ENCODE peak calls at places on chromosomes 5 and 9, in ten cellular contexts. H, Z, M, U, L, R, I, T, P and N are unnamed samples.

GRCh38 chr9:80285325-80285724 is 713.6 kb downstream of the TLE4 start:
- DNase-seq in H (no peak), Z (no peak), M (no peak), U (no peak), L (no peak), R (no peak), I (peak; percentile 5), T (no peak), P (no peak), N (no peak)

GRCh38 chr5:121199238-121199999 is 652.3 kb upstream of the FTMT start:
- DNase-seq in H (no peak), Z (no peak), M (no peak), U (peak; percentile 42), L (no peak), R (peak; percentile 34), I (no peak), T (no peak), P (no peak), N (peak; percentile 46)

GRCh38 chr9:128721487-128722010 is 2.4 kb downstream of the ZDHHC12 start:
- DNase-seq in H (no peak), Z (no peak), M (no peak), U (no peak), L (no peak), R (no peak), I (no peak), T (no peak), P (no peak), N (no peak)

GRCh38 chr5:132979367-132979935 is 16.0 kb upstream of the AFF4 start:
- DNase-seq in H (no peak), Z (no peak), M (no peak), U (no peak), L (no peak), R (peak; percentile 35), I (peak; percentile 92), T (no peak), P (no peak), N (no peak)

GRCh38 chr5:96254980-96255681 is 177.9 kb downstream of the PCSK1 start:
- DNase-seq in H (no peak), Z (no peak), M (no peak), U (no peak), L (peak; percentile 91), R (peak; percentile 94), I (peak; percentile 79), T (no peak), P (peak; percentile 88), N (no peak)

GRCh38 chr9:127252405-127253093 is 12.0 kb upstream of the GARNL3 start:
- DNase-seq in H (no peak), Z (no peak), M (no peak), U (no peak), L (no peak), R (no peak), I (peak; percentile 53), T (no peak), P (no peak), N (no peak)

GRCh38 chr5:80555099-80555498 is 15.0 kb downstream of the ANKRD34B start:
- DNase-seq in H (no peak), Z (no peak), M (no peak), U (no peak), L (no peak), R (no peak), I (no peak), T (no peak), P (no peak), N (no peak)

GRCh38 chr9:36924071-36924470 is 110.0 kb downstream of the PAX5 start:
- DNase-seq in H (no peak), Z (no peak), M (no peak), U (no peak), L (peak; percentile 12), R (peak; percentile 86), I (peak; percentile 96), T (no peak), P (peak; percentile 56), N (no peak)

GRCh38 chr9:15349892-15350761 is 43.1 kb upstream of the TTC39B start:
- DNase-seq in H (no peak), Z (no peak), M (no peak), U (peak; percentile 21), L (no peak), R (peak; percentile 55), I (peak; percentile 68), T (no peak), P (peak; percentile 3), N (no peak)

GRCh38 chr9:123724211-123724831 is 205.6 kb downstream of the DENND1A start:
- DNase-seq in H (no peak), Z (no peak), M (no peak), U (peak; percentile 12), L (no peak), R (peak; percentile 67), I (no peak), T (no peak), P (no peak), N (no peak)

GRCh38 chr5:13354611-13355010 is 589.9 kb downstream of the DNAH5 start:
- DNase-seq in H (no peak), Z (no peak), M (no peak), U (no peak), L (no peak), R (no peak), I (peak; percentile 28), T (no peak), P (no peak), N (no peak)

GRCh38 chr5:61701877-61702602 is 370.0 kb downstream of the ZSWIM6 start:
- DNase-seq in H (no peak), Z (no peak), M (no peak), U (no peak), L (no peak), R (no peak), I (no peak), T (no peak), P (no peak), N (no peak)

GRCh38 chr5:141328231-141328630 is 2.1 kb upstream of the PCDHGA1 start:
- DNase-seq in H (no peak), Z (no peak), M (no peak), U (no peak), L (no peak), R (no peak), I (no peak), T (no peak), P (no peak), N (no peak)